ENCODE peak calls at places on chromosomes 2 and 18, in eight cellular contexts. M is colonic mucosa, Q is OCI-LY7, J is IMR-90, Z is adrenal gland, I is stomach, D is AG04449, P is right atrium auricular region. O is an unnamed sample.

GRCh38 chr18:76751538-76751890 is 70.8 kb upstream of the ZNF236 start:
- DNase-seq in I (no peak), M (no peak), Z (no peak), D (no peak), Q (no peak), P (no peak), J (no peak), O (no peak)

GRCh38 chr2:74671479-74671878 is 17.4 kb downstream of the SEMA4F start:
- DNase-seq in I (no peak), Q (no peak), D (peak), P (no peak), M (no peak), J (peak), Z (no peak), O (no peak)

GRCh38 chr18:10023853-10024638 is 110.2 kb downstream of the VAPA start:
- DNase-seq in D (no peak), Z (peak), M (no peak), Q (no peak), J (no peak), P (peak), I (no peak), O (peak)

GRCh38 chr2:188292446-188293239 is 969 bp downstream of the GULP1 start:
- DNase-seq in J (peak), Z (peak), M (peak), I (peak), D (no peak), Q (no peak), P (peak), O (no peak)

GRCh38 chr2:43387092-43388062 is 161.0 kb upstream of the ZFP36L2 start:
- DNase-seq in Q (no peak), J (peak), Z (no peak), P (no peak), D (peak), I (no peak), M (no peak), O (no peak)

GRCh38 chr2:203678971-203679370 is 27.5 kb upstream of the CD28 start:
- DNase-seq in M (no peak), J (peak), P (no peak), Z (no peak), D (no peak), I (no peak), Q (no peak), O (no peak)

GRCh38 chr2:50957880-50958279 is 74.1 kb downstream of the NRXN1 start:
- DNase-seq in P (no peak), I (no peak), Q (no peak), J (peak), M (no peak), Z (no peak), D (no peak), O (no peak)

GRCh38 chr2:229408356-229408755 is 137.3 kb upstream of the PID1 start:
- DNase-seq in J (peak), I (peak), Z (peak), Q (no peak), D (peak), P (peak), M (peak), O (no peak)

GRCh38 chr2:241609859-241610793 is 26.8 kb downstream of the THAP4 start:
- DNase-seq in M (peak), J (peak), P (peak), Q (peak), D (no peak), I (peak), Z (peak), O (no peak)

GRCh38 chr2:62208758-62209114 is 12.8 kb downstream of the B3GNT2 start:
- DNase-seq in P (no peak), M (no peak), Q (no peak), Z (peak), I (no peak), J (no peak), D (no peak), O (no peak)

GRCh38 chr18:75727479-75727878 is 300.0 kb upstream of the SMIM21 start:
- DNase-seq in D (no peak), I (no peak), Q (peak), Z (peak), J (peak), M (peak), P (no peak), O (no peak)

GRCh38 chr2:57397550-57398360 is 648.9 kb upstream of the VRK2 start:
- DNase-seq in M (no peak), I (no peak), P (no peak), Z (no peak), D (no peak), Q (no peak), J (no peak), O (no peak)

GRCh38 chr18:52992041-52992440 is 652.0 kb downstream of the DCC start:
- DNase-seq in J (no peak), I (no peak), M (no peak), P (no peak), D (no peak), Z (no peak), Q (no peak), O (no peak)
- TF ChIP-seq CTCF in J (no peak), I (no peak), M (peak), P (no peak), D (peak), Z (no peak), Q (peak), O (no peak)

GRCh38 chr2:212646698-212647097 is 108.1 kb upstream of the ERBB4 start:
- DNase-seq in I (no peak), D (peak), M (no peak), J (peak), Z (no peak), P (no peak), Q (no peak), O (no peak)
- H3K4me3 ChIP-seq in I (no peak), D (no peak), M (no peak), J (no peak), Z (no peak), P (no peak), Q (no peak), O (no peak)

DNA sequence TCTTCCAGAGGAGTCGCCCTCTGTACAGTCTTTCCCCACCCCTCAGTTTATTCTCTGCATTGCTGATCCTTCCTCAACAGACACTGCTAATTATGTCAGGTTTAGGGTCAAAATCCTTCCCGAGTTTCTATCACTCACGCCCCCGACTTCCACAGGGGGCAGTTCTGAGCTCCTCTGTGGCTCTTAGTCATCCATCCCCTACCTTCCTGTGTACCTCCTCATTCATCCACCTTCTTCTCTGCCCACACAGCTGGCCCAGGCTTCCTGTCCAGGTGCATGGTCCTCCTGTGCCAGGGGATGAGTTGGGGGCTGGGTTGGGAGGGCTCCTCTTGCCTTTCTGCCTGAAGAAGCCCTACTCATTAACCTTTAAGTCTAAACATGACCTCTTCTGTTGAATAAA is 202.9 kb downstream of the ARL4C start:
- DNase-seq in Z (no peak), J (no peak), M (no peak), I (no peak), P (no peak), D (no peak), Q (peak), O (no peak)
- TF ChIP-seq CTCF in Z (no peak), J (peak), M (no peak), I (no peak), P (no peak), D (no peak), Q (peak), O (no peak)

GRCh38 chr2:158293722-158294121 is 162.8 kb downstream of the CCDC148 start:
- DNase-seq in P (no peak), I (no peak), M (no peak), Q (no peak), J (no peak), Z (no peak), D (no peak), O (no peak)
- H3K4me3 ChIP-seq in P (no peak), I (no peak), M (no peak), Q (no peak), J (no peak), Z (no peak), D (no peak), O (no peak)

DNA sequence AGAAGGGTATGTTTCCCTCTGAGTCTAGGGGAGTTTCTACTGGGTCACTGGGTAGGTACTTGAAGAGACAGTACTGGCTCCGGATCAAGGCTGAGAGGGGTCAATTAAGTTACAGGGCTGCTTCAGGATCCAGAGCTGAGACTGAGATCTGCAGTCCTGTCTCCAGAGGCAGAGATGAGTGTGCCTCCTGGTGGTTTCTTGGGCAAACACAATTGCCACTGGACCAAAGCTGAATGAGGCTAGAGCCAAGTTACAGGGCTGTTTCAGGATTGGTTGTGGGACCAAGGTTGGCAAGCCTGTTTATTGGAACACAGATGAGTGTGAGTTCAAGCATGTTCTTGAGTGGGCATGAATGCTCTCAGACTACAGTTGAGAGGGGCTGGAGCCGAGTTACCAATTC is 157.9 kb downstream of the ADCYAP1 start:
- DNase-seq in Z (no peak), P (no peak), M (no peak), J (no peak), I (no peak), D (no peak), Q (no peak), O (no peak)
- TF ChIP-seq CTCF in Z (no peak), P (no peak), M (no peak), J (no peak), I (no peak), D (no peak), Q (no peak), O (no peak)

O was measured in vagina.